ENCODE peak calls at places on chromosomes 1 and 21, in eight cellular contexts. C is aorta; H is colonic mucosa; A is pancreas; W is body of pancreas; Z is sigmoid colon; Y is CD4-positive, CD25-positive, alpha-beta regulatory T cell; L is CD8-positive, alpha-beta memory T cell. T is an unnamed sample.

GRCh38 chr1:186481303-186481888 is 20.5 kb upstream of the PDC start:
- DNase-seq in C (no peak), H (no peak), A (no peak), W (no peak), Z (no peak), Y (no peak), L (no peak), T (no peak)

GRCh38 chr1:85611856-85612255 is 31.3 kb downstream of the CCN1 start:
- DNase-seq in C (peak; percentile 75), H (no peak), A (no peak), W (peak; percentile 73), Z (peak; percentile 70), Y (no peak), L (no peak), T (peak; percentile 97)

GRCh38 chr1:25569599-25570458 is 26.4 kb downstream of the LDLRAP1 start:
- DNase-seq in C (no peak), H (no peak), A (peak; percentile 9), W (no peak), Z (no peak), Y (no peak), L (no peak), T (no peak)

GRCh38 chr1:69693921-69694320 is 126.2 kb downstream of the LRRC7 start:
- DNase-seq in C (no peak), H (no peak), A (no peak), W (no peak), Z (no peak), Y (no peak), L (no peak), T (no peak)

GRCh38 chr1:110150330-110151174 is at the start of gene SLC6A17:
- DNase-seq in C (no peak), H (no peak), A (no peak), W (no peak), Z (peak; percentile 45), Y (no peak), L (no peak), T (peak; percentile 97)

GRCh38 chr1:17878837-17879236 is 123.7 kb downstream of the ACTL8 start:
- DNase-seq in C (no peak), H (no peak), A (no peak), W (no peak), Z (no peak), Y (no peak), L (no peak), T (peak; percentile 80)

GRCh38 chr21:41133896-41134522 is 34.0 kb upstream of the BACE2 start:
- DNase-seq in C (no peak), H (no peak), A (no peak), W (no peak), Z (no peak), Y (no peak), L (no peak), T (no peak)

GRCh38 chr1:6148497-6149241 is 31.5 kb downstream of the CHD5 start:
- DNase-seq in C (peak; percentile 61), H (peak; percentile 75), A (peak; percentile 72), W (peak; percentile 60), Z (no peak), Y (peak; percentile 29), L (peak; percentile 33), T (no peak)

GRCh38 chr1:241007668-241008067 is 349.3 kb downstream of the RGS7 start:
- DNase-seq in C (no peak), H (peak; percentile 39), A (no peak), W (no peak), Z (no peak), Y (no peak), L (no peak), T (no peak)

GRCh38 chr1:218496561-218496960 is 151.4 kb downstream of the TGFB2 start:
- DNase-seq in C (no peak), H (no peak), A (no peak), W (no peak), Z (no peak), Y (no peak), L (no peak), T (peak; percentile 90)

GRCh38 chr1:181777812-181778211 is 283.7 kb downstream of the ZNF648 start:
- DNase-seq in C (no peak), H (no peak), A (no peak), W (no peak), Z (no peak), Y (no peak), L (no peak), T (no peak)

GRCh38 chr1:60715970-60716369 is 366.4 kb upstream of the NFIA start:
- DNase-seq in C (no peak), H (no peak), A (no peak), W (no peak), Z (no peak), Y (no peak), L (no peak), T (no peak)

GRCh38 chr1:93824869-93825268 is 54.1 kb downstream of the DNTTIP2 start:
- DNase-seq in C (no peak), H (no peak), A (no peak), W (no peak), Z (no peak), Y (no peak), L (no peak), T (no peak)

GRCh38 chr1:147245586-147246021 is 3.1 kb downstream of the CHD1L start:
- DNase-seq in C (no peak), H (no peak), A (no peak), W (no peak), Z (no peak), Y (no peak), L (no peak), T (no peak)
- H3K9me3 ChIP-seq in C (no peaks in the 10 kb centered on the region), H (no peaks in the 10 kb centered on the region), A (no peaks in the 10 kb centered on the region), W (no peaks in the 10 kb centered on the region), Z (no peaks in the 10 kb centered on the region), Y (no peaks in the 10 kb centered on the region), L (no peaks in the 10 kb centered on the region), T (peaks cover 3% of the 10 kb centered on the region)

GRCh38 chr1:47437518-47438320 is at the start of gene FOXD2:
- DNase-seq in C (peak; percentile 93), H (peak; percentile 96), A (peak; percentile 91), W (peak; percentile 84), Z (peak; percentile 88), Y (peak; percentile 86), L (peak; percentile 92), T (peak; percentile 82)

GRCh38 chr1:47438321-47439150 is 692 bp downstream of the FOXD2 start:
- DNase-seq in C (peak; percentile 53), H (peak; percentile 40), A (no peak), W (no peak), Z (no peak), Y (peak; percentile 10), L (peak; percentile 35), T (peak; percentile 25)

GRCh38 chr1:47435506-47436303 is 2.1 kb upstream of the FOXD2 start:
- DNase-seq in C (no peak), H (peak; percentile 22), A (no peak), W (no peak), Z (no peak), Y (no peak), L (no peak), T (no peak)

GRCh38 chr1:47436979-47437517 is 796 bp upstream of the FOXD2 start:
- DNase-seq in C (no peak), H (no peak), A (no peak), W (no peak), Z (no peak), Y (no peak), L (no peak), T (peak; percentile 42)

DNA sequence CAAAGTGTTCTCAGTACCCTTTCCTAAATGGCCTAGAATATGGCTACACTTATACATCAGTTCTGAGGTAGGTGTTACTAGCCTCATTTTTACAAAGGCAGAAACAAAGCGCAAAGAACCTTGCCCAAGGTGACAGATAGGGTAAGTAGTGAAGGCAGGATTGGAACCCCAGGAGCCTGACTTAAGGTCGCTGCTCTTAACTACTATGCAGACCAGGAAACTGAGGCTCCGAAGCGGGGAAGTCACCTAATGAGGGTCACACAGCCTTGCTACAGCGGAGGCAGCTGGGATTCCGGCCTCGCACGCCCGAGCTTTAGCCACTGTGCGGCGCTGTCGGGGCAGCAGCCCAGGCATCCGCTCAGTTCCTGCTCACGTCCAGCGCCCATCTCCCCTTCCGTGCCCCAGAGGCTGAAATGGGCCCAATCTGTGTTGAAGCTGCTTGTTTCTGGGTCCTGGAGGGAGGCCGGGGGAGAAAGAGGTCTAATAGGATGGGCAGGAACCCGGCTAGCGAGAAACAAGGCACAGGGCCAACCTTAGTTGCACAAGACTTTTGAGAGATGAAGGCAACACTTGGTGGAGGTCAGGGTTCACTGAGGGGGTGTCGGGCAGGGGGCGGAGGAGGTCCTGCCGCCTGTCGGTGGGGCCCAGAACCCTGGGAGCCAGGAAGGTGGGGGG is 1.4 kb upstream of the FOXD2 start:
- DNase-seq in C (peak; percentile 87), H (peak; percentile 91), A (peak; percentile 78), W (peak; percentile 70), Z (peak; percentile 77), Y (peak; percentile 58), L (peak; percentile 63), T (peak; percentile 73)
- H3K27me3 ChIP-seq in C (no peaks in the 10 kb centered on the region), H (peaks cover 18% of the 10 kb centered on the region), A (peaks cover 6% of the 10 kb centered on the region), W (peaks cover 40% of the 10 kb centered on the region), Z (peaks cover 94% of the 10 kb centered on the region), Y (peaks cover 8% of the 10 kb centered on the region), L (peaks cover 6% of the 10 kb centered on the region), T (no peaks in the 10 kb centered on the region)

GRCh38 chr21:8989883-8990325 is 1531.5 kb upstream of the TPTE start:
- DNase-seq in C (no peak), H (no peak), A (peak; percentile 32), W (no peak), Z (no peak), Y (no peak), L (no peak), T (peak; percentile 85)

GRCh38 chr21:8989261-8989882 is 1532.0 kb upstream of the TPTE start:
- DNase-seq in C (no peak), H (no peak), A (no peak), W (no peak), Z (no peak), Y (no peak), L (no peak), T (no peak)

GRCh38 chr21:8991088-8991907 is 1530.1 kb upstream of the TPTE start:
- DNase-seq in C (no peak), H (no peak), A (no peak), W (no peak), Z (peak; percentile 60), Y (no peak), L (no peak), T (peak; percentile 80)

GRCh38 chr21:8990326-8991087 is 1530.9 kb upstream of the TPTE start:
- DNase-seq in C (no peak), H (no peak), A (no peak), W (no peak), Z (peak; percentile 54), Y (no peak), L (no peak), T (peak; percentile 72)

DNA sequence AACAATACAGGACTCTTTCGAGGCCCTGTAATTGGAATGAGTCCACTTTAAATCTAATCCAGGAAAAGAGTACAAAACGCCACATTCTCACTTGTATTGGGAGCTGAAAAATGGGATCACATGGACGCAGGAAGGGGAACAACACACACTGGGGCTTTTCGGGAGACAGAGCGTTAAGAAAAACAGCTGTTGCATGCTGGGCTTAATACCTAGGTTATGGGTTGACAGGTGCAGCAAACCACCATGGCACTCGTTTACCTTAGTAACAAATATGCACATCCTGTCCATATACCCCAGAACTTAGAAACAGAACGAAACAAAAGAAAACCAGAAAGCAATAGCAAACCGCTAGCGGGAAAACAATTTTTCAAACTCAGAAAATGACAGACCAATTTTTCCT is 1532.7 kb upstream of the TPTE start:
- DNase-seq in C (no peak), H (no peak), A (no peak), W (no peak), Z (no peak), Y (no peak), L (no peak), T (peak; percentile 58)
- H3K4me3 ChIP-seq in C (no peak overlapping the region), H (no peak overlapping the region), A (no peak overlapping the region), W (no peak overlapping the region), Z (no peak overlapping the region), Y (no peak overlapping the region), L (no peak overlapping the region), T (no peak overlapping the region)

GRCh38 chr1:152415454-152416227 is 1.6 kb upstream of the CRNN start:
- DNase-seq in C (no peak), H (no peak), A (no peak), W (no peak), Z (no peak), Y (no peak), L (no peak), T (no peak)

GRCh38 chr1:152419917-152420316 is 5.9 kb upstream of the CRNN start:
- DNase-seq in C (no peak), H (no peak), A (no peak), W (no peak), Z (no peak), Y (no peak), L (no peak), T (no peak)
- H3K9me3 ChIP-seq in C (peaks cover 4% of the 10 kb centered on the region), H (no peaks in the 10 kb centered on the region), A (no peaks in the 10 kb centered on the region), W (peaks cover 10% of the 10 kb centered on the region), Z (peaks cover 4% of the 10 kb centered on the region), Y (peaks cover 4% of the 10 kb centered on the region), L (no peaks in the 10 kb centered on the region), T (no peaks in the 10 kb centered on the region)

T was measured in MG63.